ENCODE peak calls at places on chromosomes 7 and 10, in five cellular contexts. One of them, this sample, is unnamed.

GRCh38 chr10:125560947-125561346 is 122.0 kb downstream of the TEX36 start:
- DNase-seq in OCI-LY7: no peak
- DNase-seq in endothelial cell: no peak
- DNase-seq in CD4-positive, alpha-beta T cell: no peak
- DNase-seq in suprapubic skin: no peak
- DNase-seq in this sample: no peak

GRCh38 chr7:130263130-130263529 is 3.5 kb upstream of the CPA2 start:
- DNase-seq in OCI-LY7: no peak
- DNase-seq in endothelial cell: no peak
- DNase-seq in CD4-positive, alpha-beta T cell: no peak
- DNase-seq in suprapubic skin: no peak
- DNase-seq in this sample: no peak

GRCh38 chr7:126657137-126657536 is 595.6 kb downstream of the GRM8 start:
- DNase-seq in OCI-LY7: no peak
- DNase-seq in endothelial cell: no peak
- DNase-seq in CD4-positive, alpha-beta T cell: no peak
- DNase-seq in suprapubic skin: no peak
- DNase-seq in this sample: no peak

GRCh38 chr10:111475720-111476119 is 398.9 kb downstream of the ADRA2A start:
- DNase-seq in OCI-LY7: no peak
- DNase-seq in endothelial cell: no peak
- DNase-seq in CD4-positive, alpha-beta T cell: no peak
- DNase-seq in suprapubic skin: no peak
- DNase-seq in this sample: no peak

GRCh38 chr7:18974803-18975202 is 142.6 kb downstream of the TWIST1 start:
- DNase-seq in OCI-LY7: no peak
- DNase-seq in endothelial cell: no peak
- DNase-seq in CD4-positive, alpha-beta T cell: no peak
- DNase-seq in suprapubic skin: no peak
- DNase-seq in this sample: peak; percentile 27

GRCh38 chr10:77188000-77188395 is 449.6 kb downstream of the KCNMA1 start:
- DNase-seq in OCI-LY7: no peak
- DNase-seq in endothelial cell: no peak
- DNase-seq in CD4-positive, alpha-beta T cell: no peak
- DNase-seq in suprapubic skin: no peak
- DNase-seq in this sample: no peak

GRCh38 chr10:84138478-84139125 is 707 bp upstream of the GHITM start:
- DNase-seq in OCI-LY7: no peak
- DNase-seq in endothelial cell: no peak
- DNase-seq in CD4-positive, alpha-beta T cell: peak; percentile 14
- DNase-seq in suprapubic skin: no peak
- DNase-seq in this sample: no peak

GRCh38 chr7:113629244-113629643 is 289.6 kb downstream of the PPP1R3A start:
- DNase-seq in OCI-LY7: no peak
- DNase-seq in endothelial cell: no peak
- DNase-seq in CD4-positive, alpha-beta T cell: no peak
- DNase-seq in suprapubic skin: no peak
- DNase-seq in this sample: peak; percentile 24

GRCh38 chr7:88309845-88310244 is 3.2 kb upstream of the STEAP4 start:
- DNase-seq in OCI-LY7: no peak
- DNase-seq in endothelial cell: no peak
- DNase-seq in CD4-positive, alpha-beta T cell: no peak
- DNase-seq in suprapubic skin: no peak
- DNase-seq in this sample: no peak

DNA sequence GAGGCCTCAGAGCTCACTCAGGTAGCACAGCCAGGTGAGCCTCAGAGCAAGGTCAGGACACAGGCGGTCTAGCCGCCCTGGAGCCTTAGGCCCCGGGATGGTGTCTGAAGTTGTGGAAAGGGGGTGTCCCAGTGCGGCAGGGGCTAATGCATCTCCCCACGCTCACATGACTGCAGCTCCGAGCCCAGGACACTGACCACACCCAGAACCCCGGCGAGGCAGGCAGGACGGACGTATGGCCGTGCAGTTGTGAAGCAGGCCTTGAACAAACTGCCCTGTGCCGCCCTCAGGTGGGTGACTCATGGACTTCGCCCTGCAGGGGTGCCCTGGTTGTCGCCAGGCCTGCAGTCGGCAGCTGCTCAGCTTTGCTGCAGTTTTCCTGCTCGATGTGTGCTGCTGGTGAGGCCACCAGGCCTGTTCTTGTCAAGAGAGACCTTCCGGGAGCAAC is 5.0 kb upstream of the PRKAR1B start:
- DNase-seq in OCI-LY7: no peak
- DNase-seq in endothelial cell: peak; percentile 45
- DNase-seq in CD4-positive, alpha-beta T cell: no peak
- DNase-seq in suprapubic skin: no peak
- DNase-seq in this sample: no peak
- TF ChIP-seq CTCF in OCI-LY7: no peak
- TF ChIP-seq CTCF in endothelial cell: no peak
- TF ChIP-seq CTCF in CD4-positive, alpha-beta T cell: no peak
- TF ChIP-seq CTCF in suprapubic skin: peak; percentile 10
- TF ChIP-seq CTCF in this sample: no peak

DNA sequence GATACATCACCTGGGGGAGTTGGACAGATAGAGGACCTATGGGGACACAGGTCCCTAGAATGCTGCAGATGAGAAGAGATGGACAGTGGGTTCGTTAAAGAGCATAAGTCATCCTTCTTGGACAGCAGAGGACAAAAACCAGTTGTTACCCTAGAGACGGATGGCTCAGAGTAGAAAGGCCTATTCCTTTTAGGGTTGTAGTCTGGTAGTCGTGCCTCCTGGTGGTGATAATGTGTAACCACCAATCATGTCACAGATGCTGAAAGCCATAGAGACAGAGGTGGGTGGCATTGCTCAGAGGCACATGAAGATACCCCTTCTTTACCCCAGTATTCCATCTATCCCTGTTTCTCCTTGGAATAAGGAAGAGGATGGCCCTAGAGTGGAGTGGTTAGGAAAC is 554.6 kb downstream of the SORCS1 start:
- DNase-seq in OCI-LY7: no peak
- DNase-seq in endothelial cell: no peak
- DNase-seq in CD4-positive, alpha-beta T cell: no peak
- DNase-seq in suprapubic skin: no peak
- DNase-seq in this sample: no peak
- TF ChIP-seq CTCF in OCI-LY7: peak; percentile 42
- TF ChIP-seq CTCF in endothelial cell: peak; percentile 61
- TF ChIP-seq CTCF in CD4-positive, alpha-beta T cell: no peak
- TF ChIP-seq CTCF in suprapubic skin: no peak
- TF ChIP-seq CTCF in this sample: no peak

GRCh38 chr7:20219062-20219445 is 1.9 kb upstream of the MACC1 start:
- DNase-seq in OCI-LY7: no peak
- DNase-seq in endothelial cell: no peak
- DNase-seq in CD4-positive, alpha-beta T cell: no peak
- DNase-seq in suprapubic skin: no peak
- DNase-seq in this sample: no peak

GRCh38 chr7:20218261-20218660 is 1.1 kb upstream of the MACC1 start:
- DNase-seq in OCI-LY7: no peak
- DNase-seq in endothelial cell: no peak
- DNase-seq in CD4-positive, alpha-beta T cell: no peak
- DNase-seq in suprapubic skin: no peak
- DNase-seq in this sample: no peak

GRCh38 chr7:20216637-20217036 is 547 bp downstream of the MACC1 start:
- DNase-seq in OCI-LY7: no peak
- DNase-seq in endothelial cell: no peak
- DNase-seq in CD4-positive, alpha-beta T cell: no peak
- DNase-seq in suprapubic skin: no peak
- DNase-seq in this sample: no peak

GRCh38 chr7:20219446-20220292 is 2.5 kb upstream of the MACC1 start:
- DNase-seq in OCI-LY7: peak; percentile 83
- DNase-seq in endothelial cell: peak; percentile 52
- DNase-seq in CD4-positive, alpha-beta T cell: no peak
- DNase-seq in suprapubic skin: peak; percentile 72
- DNase-seq in this sample: peak; percentile 69

GRCh38 chr7:20217193-20217948 is at the start of gene MACC1:
- DNase-seq in OCI-LY7: peak; percentile 90
- DNase-seq in endothelial cell: no peak
- DNase-seq in CD4-positive, alpha-beta T cell: no peak
- DNase-seq in suprapubic skin: no peak
- DNase-seq in this sample: no peak
- TF ChIP-seq CTCF in OCI-LY7: peak; percentile 87
- TF ChIP-seq CTCF in endothelial cell: no peak
- TF ChIP-seq CTCF in CD4-positive, alpha-beta T cell: no peak
- TF ChIP-seq CTCF in suprapubic skin: peak; percentile 23
- TF ChIP-seq CTCF in this sample: no peak

GRCh38 chr7:101596898-101597297 is 32.2 kb downstream of the MYL10 start:
- DNase-seq in OCI-LY7: no peak
- DNase-seq in endothelial cell: no peak
- DNase-seq in CD4-positive, alpha-beta T cell: no peak
- DNase-seq in suprapubic skin: no peak
- DNase-seq in this sample: no peak

GRCh38 chr7:101595246-101595645 is 33.9 kb downstream of the MYL10 start:
- DNase-seq in OCI-LY7: no peak
- DNase-seq in endothelial cell: no peak
- DNase-seq in CD4-positive, alpha-beta T cell: no peak
- DNase-seq in suprapubic skin: no peak
- DNase-seq in this sample: no peak

GRCh38 chr7:101595766-101596537 is 33.1 kb downstream of the MYL10 start:
- DNase-seq in OCI-LY7: no peak
- DNase-seq in endothelial cell: no peak
- DNase-seq in CD4-positive, alpha-beta T cell: no peak
- DNase-seq in suprapubic skin: peak; percentile 20
- DNase-seq in this sample: no peak

GRCh38 chr7:101593556-101593955 is 35.5 kb downstream of the MYL10 start:
- DNase-seq in OCI-LY7: no peak
- DNase-seq in endothelial cell: no peak
- DNase-seq in CD4-positive, alpha-beta T cell: no peak
- DNase-seq in suprapubic skin: no peak
- DNase-seq in this sample: no peak

DNA sequence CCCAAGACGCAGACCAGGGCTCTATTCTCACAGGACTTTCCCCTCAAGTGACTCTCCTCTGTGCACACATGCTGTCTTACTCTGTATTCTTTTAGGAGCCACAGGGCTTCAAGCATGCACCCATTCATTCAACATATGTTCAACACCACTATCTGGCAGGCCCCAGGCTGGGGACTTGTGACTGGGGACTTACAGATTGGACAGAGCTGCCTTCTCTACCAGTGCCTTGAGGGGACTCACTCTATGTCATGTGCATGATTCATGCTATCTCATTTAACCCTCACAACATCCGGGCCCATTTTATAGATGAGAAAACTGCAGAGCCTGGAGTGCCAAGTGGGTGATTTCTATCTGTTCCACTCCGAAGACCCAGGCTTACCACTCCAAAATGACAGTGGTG is 34.3 kb downstream of the MYL10 start:
- DNase-seq in OCI-LY7: no peak
- DNase-seq in endothelial cell: no peak
- DNase-seq in CD4-positive, alpha-beta T cell: no peak
- DNase-seq in suprapubic skin: no peak
- DNase-seq in this sample: no peak
- TF ChIP-seq CTCF in OCI-LY7: no peak
- TF ChIP-seq CTCF in endothelial cell: no peak
- TF ChIP-seq CTCF in CD4-positive, alpha-beta T cell: no peak
- TF ChIP-seq CTCF in suprapubic skin: no peak
- TF ChIP-seq CTCF in this sample: no peak

DNA sequence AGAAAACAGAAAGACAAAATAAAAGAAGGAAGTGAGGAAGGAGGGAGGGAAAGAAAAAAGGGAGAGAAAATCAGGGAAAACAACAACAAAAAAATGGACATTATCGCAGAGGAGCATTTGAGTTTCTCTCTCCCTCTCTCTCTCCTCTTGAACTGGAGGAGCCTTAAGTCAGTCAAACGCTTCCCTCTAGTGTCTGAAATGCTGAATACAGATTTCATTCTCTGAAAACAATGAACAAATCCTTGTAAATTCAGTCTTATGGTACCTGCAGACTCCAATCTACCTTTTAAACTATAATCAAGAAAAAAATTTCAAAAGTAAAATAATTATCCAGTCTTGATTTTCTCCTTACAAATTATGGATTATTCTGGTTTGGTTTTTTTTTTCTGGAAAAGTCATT is 89.2 kb upstream of the PFKP start:
- DNase-seq in OCI-LY7: peak; percentile 43
- DNase-seq in endothelial cell: peak; percentile 19
- DNase-seq in CD4-positive, alpha-beta T cell: no peak
- DNase-seq in suprapubic skin: no peak
- DNase-seq in this sample: no peak
- TF ChIP-seq CTCF in OCI-LY7: peak; percentile 72
- TF ChIP-seq CTCF in endothelial cell: no peak
- TF ChIP-seq CTCF in CD4-positive, alpha-beta T cell: peak; percentile 42
- TF ChIP-seq CTCF in suprapubic skin: peak; percentile 6
- TF ChIP-seq CTCF in this sample: peak; percentile 76

GRCh38 chr10:96317067-96317833 is 13.0 kb downstream of the DNTT start:
- DNase-seq in OCI-LY7: peak; percentile 49
- DNase-seq in endothelial cell: no peak
- DNase-seq in CD4-positive, alpha-beta T cell: no peak
- DNase-seq in suprapubic skin: no peak
- DNase-seq in this sample: no peak
- TF ChIP-seq CTCF in OCI-LY7: peak; percentile 72
- TF ChIP-seq CTCF in endothelial cell: no peak
- TF ChIP-seq CTCF in CD4-positive, alpha-beta T cell: no peak
- TF ChIP-seq CTCF in suprapubic skin: no peak
- TF ChIP-seq CTCF in this sample: no peak

DNA sequence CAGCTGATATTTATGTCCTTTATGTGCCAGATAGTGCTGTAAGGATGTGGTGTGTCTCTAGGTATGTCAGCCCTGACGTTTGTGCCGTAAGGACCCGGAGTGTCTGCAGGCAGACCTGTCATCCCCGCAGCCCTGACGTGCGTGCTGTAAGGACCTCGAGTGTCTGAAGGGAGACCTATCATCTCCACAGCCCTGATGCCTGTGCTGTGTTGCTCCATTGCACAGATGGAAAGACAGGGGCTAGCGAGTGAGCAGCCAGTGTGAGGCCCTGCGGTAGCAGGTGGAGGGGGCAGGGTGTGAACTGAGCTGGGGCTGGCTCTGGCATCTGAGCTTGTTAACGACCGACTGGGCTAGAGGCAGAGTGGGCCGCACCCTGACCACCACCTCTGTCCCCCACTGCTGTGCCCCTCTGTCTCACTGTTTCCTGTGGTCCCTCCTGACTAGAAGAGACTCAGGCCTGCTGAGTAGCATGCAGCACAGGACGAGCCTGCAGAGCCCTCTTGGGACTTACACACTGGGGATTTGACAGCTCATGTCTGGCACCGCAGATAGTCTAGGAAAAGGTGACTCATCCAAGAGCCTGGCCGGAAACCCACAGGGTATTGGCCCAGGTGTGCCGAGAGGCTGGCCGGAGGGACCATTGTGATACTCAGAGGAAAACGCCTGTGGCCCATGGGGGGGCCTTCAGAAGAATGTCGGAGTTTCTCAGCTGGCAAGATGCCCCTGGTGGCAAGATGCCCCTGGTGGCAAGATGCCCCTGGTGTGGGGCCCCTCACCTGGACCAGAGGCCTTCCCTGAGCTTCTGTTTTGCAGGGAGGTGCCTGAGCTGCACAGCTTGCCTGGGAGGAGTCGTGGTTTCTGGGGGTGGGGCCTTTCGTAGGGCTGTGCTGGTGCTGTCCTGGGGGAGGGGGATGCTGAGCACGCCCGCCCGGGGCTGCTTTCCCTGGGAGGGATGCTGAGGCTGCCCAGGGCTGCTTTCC is 34.3 kb downstream of the INPP5A start:
- DNase-seq in OCI-LY7: peak; percentile 98
- DNase-seq in endothelial cell: no peak
- DNase-seq in CD4-positive, alpha-beta T cell: peak; percentile 28
- DNase-seq in suprapubic skin: no peak
- DNase-seq in this sample: peak; percentile 23
- TF ChIP-seq CTCF in OCI-LY7: peak; percentile 55
- TF ChIP-seq CTCF in endothelial cell: no peak
- TF ChIP-seq CTCF in CD4-positive, alpha-beta T cell: no peak
- TF ChIP-seq CTCF in suprapubic skin: no peak
- TF ChIP-seq CTCF in this sample: no peak

This sample was measured in AG04450.